ENCODE peak calls at places on chromosomes 3 and 15, in seven cellular contexts. I, B, A, R, G, T and M are unnamed samples.
A peak's percentile ranks its signal among the peaks of the same experiment; 100 is the strongest.

GRCh38 chr3:23244642-23245041 is 41.5 kb downstream of the UBE2E2 start:
- DNase-seq in I (no peak), B (no peak), A (no peak), R (no peak), G (no peak), T (no peak), M (no peak)

GRCh38 chr15:65690778-65691177 is 69.0 kb downstream of the SLC24A1 start:
- DNase-seq in I (no peak), B (no peak), A (no peak), R (no peak), G (no peak), T (no peak), M (no peak)

GRCh38 chr3:9947025-9947995 is 4.9 kb downstream of the PRRT3 start:
- DNase-seq in I (no peak), B (no peak), A (no peak), R (no peak), G (no peak), T (no peak), M (peak; percentile 78)

GRCh38 chr3:177013681-177014280 is 183.5 kb downstream of the TBL1XR1 start:
- DNase-seq in I (no peak), B (no peak), A (no peak), R (no peak), G (no peak), T (no peak), M (no peak)

GRCh38 chr3:170002231-170002630 is 35.6 kb upstream of the GPR160 start:
- DNase-seq in I (no peak), B (no peak), A (no peak), R (no peak), G (no peak), T (no peak), M (no peak)

GRCh38 chr3:112730210-112730609 is 89.3 kb upstream of the CCDC80 start:
- DNase-seq in I (no peak), B (no peak), A (no peak), R (no peak), G (no peak), T (no peak), M (no peak)

GRCh38 chr3:10780922-10781321 is 35.1 kb upstream of the SLC6A11 start:
- DNase-seq in I (no peak), B (no peak), A (no peak), R (no peak), G (no peak), T (no peak), M (no peak)

GRCh38 chr3:132535575-132536441 is 61.3 kb upstream of the ACKR4 start:
- DNase-seq in I (no peak), B (peak; percentile 17), A (peak; percentile 64), R (peak; percentile 53), G (peak; percentile 67), T (peak; percentile 35), M (peak; percentile 28)

GRCh38 chr3:161274691-161275298 is 53.7 kb downstream of the NMD3 start:
- DNase-seq in I (no peak), B (peak; percentile 8), A (no peak), R (no peak), G (peak; percentile 23), T (peak; percentile 8), M (no peak)

GRCh38 chr15:31758126-31758525 is 272.2 kb upstream of the CHRNA7 start:
- DNase-seq in I (no peak), B (no peak), A (no peak), R (no peak), G (no peak), T (no peak), M (peak; percentile 27)

GRCh38 chr3:191353022-191353777 is 22.9 kb upstream of the UTS2B start:
- DNase-seq in I (no peak), B (no peak), A (no peak), R (no peak), G (no peak), T (no peak), M (no peak)

GRCh38 chr3:73536952-73537351 is 87.8 kb downstream of the PDZRN3 start:
- DNase-seq in I (no peak), B (no peak), A (no peak), R (no peak), G (no peak), T (no peak), M (no peak)

GRCh38 chr3:115853083-115853482 is 229.8 kb downstream of the GAP43 start:
- DNase-seq in I (no peak), B (no peak), A (no peak), R (no peak), G (no peak), T (no peak), M (no peak)

GRCh38 chr3:143831208-143831607 is 17.1 kb downstream of the SLC9A9 start:
- DNase-seq in I (no peak), B (no peak), A (no peak), R (no peak), G (no peak), T (no peak), M (no peak)

GRCh38 chr3:139534444-139534812 is 5.1 kb downstream of the RBP1 start:
- DNase-seq in I (no peak), B (no peak), A (peak; percentile 59), R (no peak), G (peak; percentile 35), T (no peak), M (no peak)

GRCh38 chr15:86916671-86917450 is 837.2 kb downstream of the AGBL1 start:
- DNase-seq in I (no peak), B (no peak), A (no peak), R (no peak), G (no peak), T (no peak), M (peak; percentile 35)

GRCh38 chr15:59646271-59646670 is 11.0 kb downstream of the GTF2A2 start:
- DNase-seq in I (no peak), B (no peak), A (no peak), R (no peak), G (no peak), T (no peak), M (no peak)

GRCh38 chr3:194364314-194364651 is 5.3 kb downstream of the LRRC15 start:
- DNase-seq in I (no peak), B (no peak), A (no peak), R (no peak), G (no peak), T (no peak), M (no peak)

GRCh38 chr3:186255703-186256331 is 106.2 kb downstream of the DGKG start:
- DNase-seq in I (no peak), B (no peak), A (no peak), R (no peak), G (no peak), T (no peak), M (peak; percentile 33)

GRCh38 chr3:66097647-66098046 is 58.9 kb upstream of the MAGI1 start:
- DNase-seq in I (no peak), B (no peak), A (no peak), R (no peak), G (no peak), T (no peak), M (no peak)

GRCh38 chr15:47351501-47351900 is 365.8 kb upstream of the SEMA6D start:
- DNase-seq in I (no peak), B (no peak), A (no peak), R (no peak), G (no peak), T (no peak), M (no peak)

GRCh38 chr3:146912233-146913015 is 307.3 kb upstream of the PLSCR5 start:
- DNase-seq in I (no peak), B (no peak), A (no peak), R (no peak), G (peak; percentile 12), T (no peak), M (no peak)

GRCh38 chr15:90845201-90845949 is 23.0 kb upstream of the FURIN start:
- DNase-seq in I (no peak), B (peak; percentile 68), A (peak; percentile 41), R (peak; percentile 54), G (peak; percentile 85), T (peak; percentile 39), M (no peak)

GRCh38 chr15:41971089-41971892 is 1.1 kb downstream of the EHD4 start:
- DNase-seq in I (peak; percentile 70), B (peak; percentile 66), A (no peak), R (no peak), G (peak; percentile 28), T (peak; percentile 34), M (no peak)

GRCh38 chr15:89101302-89102191 is 13.3 kb downstream of the ABHD2 start:
- DNase-seq in I (no peak), B (no peak), A (peak; percentile 93), R (peak; percentile 97), G (peak; percentile 92), T (no peak), M (no peak)

GRCh38 chr3:108287146-108287545 is 9.2 kb upstream of the HHLA2 start:
- DNase-seq in I (no peak), B (no peak), A (no peak), R (no peak), G (no peak), T (no peak), M (no peak)

GRCh38 chr3:56987238-56987932 is 73.1 kb upstream of the SPATA12 start:
- DNase-seq in I (no peak), B (no peak), A (no peak), R (no peak), G (no peak), T (no peak), M (no peak)

GRCh38 chr15:101368868-101369642 is 74.0 kb upstream of the SNRPA1 start:
- DNase-seq in I (no peak), B (no peak), A (no peak), R (no peak), G (no peak), T (no peak), M (no peak)

GRCh38 chr3:150216041-150216811 is 191.9 kb upstream of the TSC22D2 start:
- DNase-seq in I (no peak), B (no peak), A (peak; percentile 26), R (no peak), G (peak; percentile 94), T (no peak), M (no peak)